ENCODE peak calls at places on chromosomes 12 and 14, in five cellular contexts. Y is esophagus muscularis mucosa, G is epithelial cell of esophagus, A is fibroblast of lung, Z is pancreas. F is an unnamed sample.

GRCh38 chr12:84455598-84455997 is 457.0 kb downstream of the SLC6A15 start:
- DNase-seq in G (no peak), Z (no peak), Y (no peak), A (no peak), F (no peak)

GRCh38 chr12:114656906-114657596 is 26.9 kb downstream of the TBX3 start:
- DNase-seq in A (peak), G (no peak), Y (no peak), Z (no peak), F (no peak)

GRCh38 chr14:102351023-102351422 is 11.7 kb downstream of the CINP start:
- DNase-seq in A (no peak), G (no peak), Z (no peak), Y (no peak), F (no peak)

GRCh38 chr14:77615231-77616132 is 955 bp downstream of the SPTLC2 start:
- DNase-seq in Z (no peak), A (peak), Y (no peak), G (peak), F (no peak)

GRCh38 chr12:12983420-12984035 is 16.5 kb downstream of the HEBP1 start:
- DNase-seq in A (peak), G (peak), Y (no peak), Z (no peak), F (peak)

GRCh38 chr12:49928476-49928875 is 22.1 kb upstream of the AQP2 start:
- DNase-seq in G (no peak), Z (no peak), Y (no peak), A (no peak), F (no peak)

GRCh38 chr14:103340480-103341212 is 6.6 kb downstream of the EIF5 start:
- DNase-seq in G (no peak), A (no peak), Z (no peak), Y (no peak), F (no peak)

GRCh38 chr14:20820063-20820904 is 17.6 kb upstream of the RNASE1 start:
- DNase-seq in Z (no peak), Y (no peak), A (no peak), G (no peak), F (no peak)

GRCh38 chr12:131116437-131117117 is 162.9 kb downstream of the ADGRD1 start:
- DNase-seq in Y (no peak), G (no peak), A (peak), Z (no peak), F (peak)

GRCh38 chr14:104438166-104438887 is 141.2 kb upstream of the C14orf180 start:
- DNase-seq in Z (peak), G (no peak), Y (peak), A (no peak), F (no peak)

GRCh38 chr14:36510078-36510799 is 9.8 kb downstream of the NKX2-1 start:
- DNase-seq in Y (peak), G (no peak), A (no peak), Z (no peak), F (no peak)

GRCh38 chr12:12503384-12504078 is 59.1 kb downstream of the DUSP16 start:
- DNase-seq in Z (no peak), G (no peak), Y (no peak), A (no peak), F (no peak)

GRCh38 chr12:78863482-78864427 is 819 bp upstream of the SYT1 start:
- DNase-seq in Y (no peak), A (peak), Z (peak), G (peak), F (peak)

GRCh38 chr14:50714452-50715073 is 46.5 kb upstream of the SAV1 start:
- DNase-seq in A (peak), Z (no peak), Y (no peak), G (peak), F (peak)

GRCh38 chr14:69882915-69883314 is 3.7 kb downstream of the SMOC1 start:
- DNase-seq in G (no peak), Z (no peak), Y (no peak), A (no peak), F (no peak)

GRCh38 chr12:96242597-96242996 is 48.4 kb downstream of the ELK3 start:
- DNase-seq in A (no peak), Y (no peak), Z (no peak), G (no peak), F (no peak)

GRCh38 chr12:48349471-48349870 is 1.2 kb downstream of the ZNF641 start:
- DNase-seq in G (no peak), Z (no peak), A (peak), Y (no peak), F (no peak)

GRCh38 chr12:47577213-47577612 is 128.6 kb downstream of the RPAP3 start:
- DNase-seq in A (no peak), G (no peak), Y (no peak), Z (no peak), F (no peak)

GRCh38 chr14:52950898-52951729 is at the start of gene FERMT2:
- DNase-seq in Y (peak), G (peak), A (peak), Z (peak), F (peak)

GRCh38 chr14:51674294-51675002 is 22.7 kb downstream of the FRMD6 start:
- DNase-seq in G (peak), A (no peak), Y (no peak), Z (no peak), F (no peak)

GRCh38 chr14:101087614-101088394 is 184.3 kb upstream of the RTL1 start:
- DNase-seq in Y (no peak), A (peak), Z (peak), G (no peak), F (no peak)

GRCh38 chr12:92953747-92954146 is 24.7 kb upstream of the EEA1 start:
- DNase-seq in G (no peak), Y (no peak), Z (no peak), A (no peak), F (no peak)

GRCh38 chr14:94613720-94614644 is 1.8 kb downstream of the SERPINA3 start:
- DNase-seq in Z (no peak), Y (no peak), G (no peak), A (no peak), F (peak)

GRCh38 chr14:68978550-68978911 is 571 bp downstream of the ACTN1 start:
- DNase-seq in Y (no peak), Z (peak), A (peak), G (peak), F (peak)

GRCh38 chr14:101619484-101619883 is 58.2 kb downstream of the DIO3 start:
- DNase-seq in A (no peak), Y (peak), Z (no peak), G (no peak), F (no peak)

GRCh38 chr12:125081427-125081826 is 16.2 kb downstream of the AACS start:
- DNase-seq in G (no peak), A (no peak), Y (no peak), Z (no peak), F (no peak)

GRCh38 chr14:32697114-32697513 is 241.6 kb upstream of the NPAS3 start:
- DNase-seq in Y (no peak), Z (no peak), G (no peak), A (no peak), F (no peak)

GRCh38 chr14:89915114-89915878 is 39.2 kb downstream of the EFCAB11 start:
- DNase-seq in Z (no peak), A (peak), Y (no peak), G (peak), F (peak)

GRCh38 chr12:80187660-80188090 is 88.3 kb downstream of the OTOGL start:
- DNase-seq in A (peak), Y (no peak), Z (no peak), G (peak), F (peak)

GRCh38 chr12:3651585-3652424 is 101.1 kb downstream of the CRACR2A start:
- DNase-seq in G (no peak), Z (no peak), Y (no peak), A (peak), F (no peak)

GRCh38 chr12:77493769-77494168 is 336.9 kb upstream of the NAV3 start:
- DNase-seq in Z (no peak), G (no peak), Y (no peak), A (no peak), F (no peak)

DNA sequence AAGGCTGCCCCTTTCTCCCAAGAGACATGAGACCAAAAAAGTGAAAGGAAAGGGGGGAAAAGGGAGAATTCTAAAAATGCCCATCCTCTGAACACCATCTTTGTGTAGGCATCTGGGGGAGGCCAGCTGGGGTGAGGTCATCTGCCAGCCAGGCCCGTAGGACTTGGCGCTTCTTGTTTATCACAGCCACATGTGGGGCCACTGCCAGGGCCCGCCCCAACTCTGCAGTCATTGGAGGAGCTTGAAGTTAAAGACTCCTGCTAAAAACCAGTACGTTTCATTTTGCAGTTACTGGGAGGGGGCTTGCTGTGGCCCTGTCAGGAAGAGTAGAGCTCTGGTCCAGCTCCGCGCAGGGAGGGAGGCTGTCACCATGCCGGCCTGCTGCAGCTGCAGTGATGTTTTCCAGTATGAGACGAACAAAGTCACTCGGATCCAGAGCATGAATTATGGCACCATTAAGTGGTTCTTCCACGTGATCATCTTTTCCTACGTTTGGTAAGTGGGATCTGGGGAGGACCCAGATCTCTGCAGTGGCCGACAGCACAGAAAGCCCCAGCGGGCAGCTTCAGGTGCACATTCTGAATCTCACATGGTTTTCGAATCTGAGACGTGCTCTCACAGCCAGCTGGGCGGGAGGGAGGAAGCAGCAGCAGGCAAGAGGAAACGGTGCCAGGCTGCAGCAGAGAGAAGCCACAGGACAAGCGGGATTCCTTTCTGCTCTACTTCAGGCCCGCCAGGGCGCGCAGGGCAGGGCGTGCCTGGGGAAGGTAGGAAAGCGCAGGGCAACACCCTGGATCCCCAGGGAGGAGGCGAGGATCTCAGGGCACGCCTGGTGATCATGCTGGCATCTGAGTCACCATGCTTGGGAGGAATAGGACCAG is at the start of gene P2RX7:
- DNase-seq in A (peak), Z (peak), Y (peak), G (peak), F (peak)
- TF ChIP-seq CTCF in A (peak), Z (no peak), Y (no peak), G (peak), F (no peak)

GRCh38 chr12:19572920-19573558 is 133.7 kb downstream of the AEBP2 start:
- DNase-seq in G (peak), Y (no peak), A (peak), Z (peak), F (peak)
- TF ChIP-seq CTCF in G (peak), Y (no peak), A (peak), Z (no peak), F (peak)

GRCh38 chr12:54629925-54630324 is 4.8 kb downstream of the LACRT start:
- DNase-seq in Z (no peak), A (no peak), G (no peak), Y (no peak), F (no peak)

GRCh38 chr12:54634795-54635194 is at the start of gene LACRT:
- DNase-seq in Z (no peak), A (no peak), Y (no peak), G (no peak), F (no peak)

GRCh38 chr12:54631551-54631950 is 3.1 kb downstream of the LACRT start:
- DNase-seq in Z (no peak), G (no peak), Y (no peak), A (no peak), F (no peak)

GRCh38 chr12:54628186-54628846 is 6.4 kb downstream of the LACRT start:
- DNase-seq in A (no peak), Z (no peak), Y (no peak), G (no peak), F (no peak)

DNA sequence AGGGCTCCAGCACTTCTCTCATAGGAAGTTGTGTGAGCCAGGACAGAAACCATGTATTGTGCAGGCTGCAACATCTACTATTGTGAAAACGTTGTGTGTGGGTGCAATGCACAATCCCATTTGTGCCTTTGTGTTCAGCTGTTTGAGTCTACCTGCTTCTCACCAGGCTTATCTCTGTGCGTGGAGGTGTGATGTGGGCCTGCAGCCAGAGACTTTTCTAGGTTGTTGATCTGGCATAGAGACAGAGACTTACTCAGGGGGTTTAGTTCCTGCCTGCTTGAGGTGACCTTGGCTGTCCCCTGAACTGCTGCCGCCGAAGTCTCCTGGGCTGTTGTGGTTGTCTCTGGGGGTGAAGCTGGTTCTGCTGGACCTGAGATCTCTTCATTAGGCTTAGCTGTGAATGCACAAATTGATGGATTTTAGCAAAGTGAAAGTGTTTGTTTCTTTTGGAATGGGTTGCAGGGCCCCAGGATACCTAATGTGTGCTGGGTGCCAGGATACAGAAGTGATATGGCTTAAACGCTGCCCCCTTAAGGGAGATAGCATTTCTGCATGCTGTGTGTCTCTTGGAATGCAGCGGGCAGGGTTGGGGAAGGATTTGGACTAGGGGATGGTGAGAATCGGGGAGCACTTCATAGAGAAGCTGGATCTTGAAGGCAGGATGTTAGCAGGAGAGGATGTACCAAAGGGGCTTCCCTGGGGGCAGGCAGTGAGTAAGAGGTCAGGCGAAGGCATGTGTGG is 2.5 kb downstream of the LACRT start:
- DNase-seq in G (no peak), Z (no peak), A (no peak), Y (no peak), F (no peak)
- TF ChIP-seq CTCF in G (no peak), Z (no peak), A (no peak), Y (no peak), F (no peak)

DNA sequence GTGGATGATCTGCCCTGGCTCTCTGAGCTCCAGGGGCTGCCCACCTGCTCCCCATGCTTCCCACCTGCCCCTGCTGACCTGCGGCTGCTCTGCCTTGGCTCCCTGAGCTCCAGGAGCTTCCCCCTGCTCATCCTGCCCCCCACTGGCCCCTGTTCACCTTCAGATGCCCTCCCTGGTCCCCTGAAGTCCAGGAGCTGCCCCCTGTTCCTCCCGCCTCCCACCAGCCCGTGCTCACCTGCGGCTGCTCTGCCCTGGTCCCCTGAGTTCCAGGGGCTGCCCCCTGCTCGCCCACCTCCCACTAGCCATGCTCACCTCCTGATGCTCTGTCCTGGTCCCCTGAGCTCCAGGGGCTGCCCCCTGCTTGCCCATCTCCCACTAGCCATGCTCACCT is 219.7 kb downstream of the TMEM121 start:
- DNase-seq in Z (peak), A (no peak), G (no peak), Y (no peak), F (no peak)
- TF ChIP-seq CTCF in Z (no peak), A (no peak), G (no peak), Y (no peak), F (no peak)

F was measured in Calu3.